ENCODE peak calls at places on chromosome 9, in four cellular contexts. Y, V, Z and W are unnamed samples.

GRCh38 chr9:119941081-119941480 is 571.8 kb upstream of the BRINP1 start:
- DNase-seq in Z (no peak), Y (no peak), V (no peak), W (no peak)

GRCh38 chr9:93123561-93124283 is 10.3 kb downstream of the NINJ1 start:
- DNase-seq in Z (no peak), V (no peak), Y (peak; percentile 19), W (no peak)

GRCh38 chr9:95017661-95018060 is 291.2 kb downstream of the AOPEP start:
- DNase-seq in Y (no peak), V (no peak), Z (no peak), W (no peak)

GRCh38 chr9:125747765-125748510 is 765 bp downstream of the PBX3 start:
- DNase-seq in Y (peak; percentile 23), V (peak; percentile 67), Z (peak; percentile 40), W (no peak)

GRCh38 chr9:114226289-114227055 is 71.1 kb downstream of the COL27A1 start:
- DNase-seq in Y (no peak), V (no peak), Z (no peak), W (no peak)

GRCh38 chr9:81594415-81594814 is 94.9 kb downstream of the TLE1 start:
- DNase-seq in Y (no peak), V (no peak), Z (no peak), W (no peak)

GRCh38 chr9:38065369-38066075 is 3.5 kb downstream of the SHB start:
- DNase-seq in V (no peak), Y (no peak), Z (no peak), W (no peak)

GRCh38 chr9:14529047-14529446 is 164.2 kb downstream of the ZDHHC21 start:
- DNase-seq in V (no peak), Y (no peak), Z (no peak), W (peak; percentile 42)

GRCh38 chr9:107039546-107039945 is 176.6 kb downstream of the ZNF462 start:
- DNase-seq in Y (no peak), Z (no peak), V (no peak), W (peak; percentile 21)

GRCh38 chr9:79610019-79610760 is 38.4 kb downstream of the TLE4 start:
- DNase-seq in Z (no peak), V (peak; percentile 58), Y (no peak), W (no peak)

GRCh38 chr9:109813310-109813709 is 33.3 kb downstream of the PALM2AKAP2 start:
- DNase-seq in Y (no peak), Z (no peak), V (no peak), W (no peak)

GRCh38 chr9:131598121-131598520 is 52.8 kb downstream of the PRRT1B start:
- DNase-seq in V (no peak), Y (no peak), Z (peak; percentile 55), W (no peak)

GRCh38 chr9:94298949-94299599 is 29.4 kb downstream of the NUTM2F start:
- DNase-seq in V (no peak), Y (no peak), Z (no peak), W (no peak)

GRCh38 chr9:748861-749497 is 92.5 kb upstream of the DMRT1 start:
- DNase-seq in V (no peak), Z (no peak), Y (no peak), W (no peak)

GRCh38 chr9:84325347-84325982 is 15.1 kb downstream of the SLC28A3 start:
- DNase-seq in Z (no peak), Y (no peak), V (no peak), W (no peak)

GRCh38 chr9:14215614-14216013 is 98.3 kb downstream of the NFIB start:
- DNase-seq in Z (no peak), V (no peak), Y (no peak), W (peak; percentile 21)

GRCh38 chr9:121748080-121748479 is 96.6 kb downstream of the DAB2IP start:
- DNase-seq in Z (no peak), V (no peak), Y (peak; percentile 35), W (no peak)

GRCh38 chr9:129933709-129934586 is 98.7 kb downstream of the USP20 start:
- DNase-seq in Z (no peak), Y (no peak), V (no peak), W (peak; percentile 38)

GRCh38 chr9:8728910-8729309 is 929.3 kb upstream of the DMAC1 start:
- DNase-seq in Y (no peak), V (no peak), Z (no peak), W (no peak)

GRCh38 chr9:89419978-89420394 is 77.9 kb downstream of the SEMA4D start:
- DNase-seq in Z (no peak), Y (peak; percentile 44), V (no peak), W (no peak)

GRCh38 chr9:38227656-38228055 is 158.6 kb upstream of the SHB start:
- DNase-seq in Y (peak; percentile 46), V (peak; percentile 43), Z (no peak), W (peak; percentile 21)

GRCh38 chr9:17795708-17796107 is 216.8 kb downstream of the SH3GL2 start:
- DNase-seq in Y (no peak), V (no peak), Z (no peak), W (no peak)

GRCh38 chr9:36191290-36191645 is 547 bp downstream of the CLTA start:
- DNase-seq in Z (peak; percentile 41), V (peak; percentile 43), Y (peak; percentile 50), W (peak; percentile 21)

GRCh38 chr9:23431459-23431858 is 394.6 kb downstream of the ELAVL2 start:
- DNase-seq in V (no peak), Y (no peak), Z (no peak), W (no peak)

GRCh38 chr9:20689833-20690232 is 5.8 kb downstream of the FOCAD start:
- DNase-seq in V (no peak), Y (no peak), Z (no peak), W (no peak)

GRCh38 chr9:18791074-18791473 is 241.9 kb downstream of the SAXO1 start:
- DNase-seq in Y (no peak), Z (no peak), V (peak; percentile 81), W (peak; percentile 6)

GRCh38 chr9:23849379-23849778 is 23.3 kb upstream of the ELAVL2 start:
- DNase-seq in Z (no peak), Y (no peak), V (peak; percentile 69), W (no peak)

GRCh38 chr9:107051392-107051791 is 188.4 kb downstream of the ZNF462 start:
- DNase-seq in Z (no peak), V (no peak), Y (no peak), W (no peak)

GRCh38 chr9:127556871-127557270 is 55.2 kb upstream of the STXBP1 start:
- DNase-seq in V (no peak), Z (no peak), Y (no peak), W (no peak)
- H3K4me1 ChIP-seq in V (peaks cover 40% of the 10 kb centered on the region), Z (peaks cover 84% of the 10 kb centered on the region), Y (peaks cover 52% of the 10 kb centered on the region), W (peaks cover 56% of the 10 kb centered on the region)

GRCh38 chr9:134431626-134432025 is 105.4 kb downstream of the RXRA start:
- DNase-seq in Y (no peak), V (no peak), Z (no peak), W (no peak)
- H3K4me1 ChIP-seq in Y (no peaks in the 10 kb centered on the region), V (peaks cover 7% of the 10 kb centered on the region), Z (peaks cover 65% of the 10 kb centered on the region), W (peaks cover 17% of the 10 kb centered on the region)

GRCh38 chr9:34252670-34253459 is 74.0 kb downstream of the UBAP1 start:
- DNase-seq in Z (peak; percentile 61), Y (peak; percentile 62), V (peak; percentile 80), W (peak; percentile 66)

GRCh38 chr9:34256104-34256503 is 73.0 kb downstream of the KIF24 start:
- DNase-seq in Y (no peak), V (peak; percentile 37), Z (no peak), W (no peak)

GRCh38 chr9:34254966-34255825 is 73.9 kb downstream of the KIF24 start:
- DNase-seq in Z (no peak), Y (no peak), V (no peak), W (no peak)

GRCh38 chr9:34253460-34253837 is 74.6 kb downstream of the UBAP1 start:
- DNase-seq in V (no peak), Z (peak; percentile 69), Y (no peak), W (no peak)

DNA sequence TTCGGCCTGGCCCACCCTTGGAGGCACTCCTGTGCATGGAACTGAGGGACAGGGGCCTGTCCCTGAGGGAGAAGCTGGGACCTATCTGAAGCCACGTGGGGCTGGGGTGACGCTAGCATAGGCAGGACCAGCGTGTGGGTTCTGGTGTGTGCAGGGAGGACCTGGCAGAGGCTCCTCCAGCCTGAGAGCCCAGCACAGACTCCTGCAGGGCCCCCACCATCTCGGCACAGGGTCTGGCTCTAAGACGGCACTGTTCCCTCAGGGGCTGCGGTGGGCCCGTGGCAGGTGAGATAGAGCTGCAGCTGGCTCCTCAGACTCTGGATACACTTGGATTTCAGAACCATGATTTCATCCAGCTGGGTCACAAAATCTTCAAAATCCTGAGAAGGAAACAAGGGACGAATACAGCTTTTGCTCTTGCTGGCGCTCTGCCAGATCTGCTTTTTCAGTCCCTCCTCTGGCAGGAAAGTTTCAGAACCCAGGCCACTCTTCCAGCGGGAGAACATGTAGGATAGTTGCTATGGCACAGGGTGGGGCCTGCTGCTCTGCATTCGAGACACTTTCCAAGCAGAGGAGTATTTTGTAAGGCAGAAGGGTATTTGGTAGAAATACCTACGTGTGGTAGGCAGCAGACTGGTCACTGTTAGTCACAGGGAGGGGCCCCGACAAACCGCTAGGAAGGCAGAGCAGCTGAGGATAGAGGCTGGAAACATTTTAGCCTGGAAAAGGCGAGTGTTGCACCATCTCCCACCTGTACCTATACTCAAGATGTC is 74.7 kb downstream of the KIF24 start:
- DNase-seq in Z (peak; percentile 41), Y (no peak), V (no peak), W (no peak)
- H3K4me1 ChIP-seq in Z (peaks cover 85% of the 10 kb centered on the region), Y (peaks cover 25% of the 10 kb centered on the region), V (no peaks in the 10 kb centered on the region), W (no peaks in the 10 kb centered on the region)

GRCh38 chr9:136326777-136327312 is 494 bp upstream of the GPSM1 start:
- DNase-seq in V (no peak), Y (no peak), Z (no peak), W (no peak)

GRCh38 chr9:136325354-136325753 is 2.0 kb upstream of the GPSM1 start:
- DNase-seq in Y (no peak), Z (no peak), V (no peak), W (no peak)

GRCh38 chr9:136324501-136325300 is 2.6 kb upstream of the GPSM1 start:
- DNase-seq in Z (peak; percentile 81), V (peak; percentile 61), Y (no peak), W (no peak)

GRCh38 chr9:136327313-136327971 is at the start of gene GPSM1:
- DNase-seq in V (peak; percentile 66), Y (no peak), Z (peak; percentile 70), W (peak; percentile 56)

DNA sequence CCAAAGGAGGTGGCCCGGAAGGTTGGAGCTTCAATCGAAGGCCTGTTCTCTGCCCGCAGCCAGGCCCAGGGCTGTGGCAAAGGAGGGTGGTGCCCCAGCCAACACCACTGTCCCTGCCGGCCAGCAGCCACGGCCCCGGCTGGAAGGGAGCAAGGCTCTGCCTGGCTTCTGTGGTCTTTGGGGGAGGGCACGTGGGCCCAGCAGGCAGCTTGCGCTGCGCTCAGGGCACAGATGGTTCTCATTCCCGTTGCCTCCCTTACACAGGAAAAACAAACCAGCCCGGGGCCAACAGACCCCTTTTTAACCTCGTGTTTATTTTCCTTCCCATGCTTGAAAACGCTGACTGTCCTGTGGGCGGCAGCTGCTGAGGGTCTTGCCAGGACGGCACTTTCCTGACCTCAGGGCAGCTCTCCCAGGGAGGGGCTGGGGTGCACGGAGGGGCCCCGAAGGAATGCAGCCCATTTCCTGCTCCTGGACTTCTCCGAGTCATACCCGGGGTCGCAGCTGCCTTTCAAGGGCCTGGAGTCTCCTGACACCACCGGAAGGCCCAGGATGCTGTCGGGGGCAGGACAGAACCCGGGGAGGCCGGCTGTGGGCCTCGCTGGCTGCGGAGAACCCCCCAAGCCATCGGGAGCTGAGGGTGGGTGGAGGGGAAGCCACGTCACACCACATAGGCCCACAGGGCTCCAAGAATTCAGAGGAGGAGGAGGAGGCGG is 1.1 kb upstream of the GPSM1 start:
- DNase-seq in V (no peak), Y (no peak), Z (no peak), W (no peak)
- H3K4me1 ChIP-seq in V (peaks cover 30% of the 10 kb centered on the region), Y (peaks cover 10% of the 10 kb centered on the region), Z (peaks cover 62% of the 10 kb centered on the region), W (peaks cover 25% of the 10 kb centered on the region)